ENCODE peak calls at places on chromosomes 4 and X, in five cellular contexts. W is H1, L is HEK293T, C is NT2/D1, E is HepG2. F is an unnamed sample.

GRCh38 chr4:68948985-68949384 is 2.6 kb downstream of the UGT2A3 start:
- DNase-seq in W (no peak), C (no peak), L (no peak), E (peak), F (no peak)

GRCh38 chrX:130109429-130110378 is 593 bp downstream of the ELF4 start:
- DNase-seq in W (no peak), L (no peak), E (no peak), C (no peak), F (no peak)

GRCh38 chr4:173642509-173642908 is 112.5 kb upstream of the HAND2 start:
- DNase-seq in L (no peak), E (no peak), C (no peak), W (no peak), F (no peak)

GRCh38 chr4:68883870-68884269 is 67.7 kb downstream of the UGT2A3 start:
- DNase-seq in C (no peak), E (peak), L (no peak), W (no peak), F (no peak)

GRCh38 chr4:163672751-163673150 is 178.3 kb downstream of the TMA16 start:
- DNase-seq in E (no peak), L (peak), C (no peak), W (no peak), F (no peak)

GRCh38 chr4:124713213-124713592 is 671 bp upstream of the ANKRD50 start:
- DNase-seq in W (peak), E (peak), C (peak), L (peak), F (no peak)

GRCh38 chr4:1495416-1496115 is 89.3 kb upstream of the NKX1-1 start:
- DNase-seq in C (no peak), E (no peak), W (no peak), L (no peak), F (no peak)

GRCh38 chrX:44343412-44343942 is at the start of gene EFHC2:
- DNase-seq in L (no peak), E (no peak), C (no peak), W (no peak), F (no peak)

GRCh38 chrX:118974088-118974907 is at the start of gene LONRF3:
- DNase-seq in L (no peak), E (peak), C (no peak), W (no peak), F (no peak)

GRCh38 chr4:139266208-139266582 is 13.8 kb downstream of the MGARP start:
- DNase-seq in C (no peak), E (no peak), W (no peak), L (no peak), F (no peak)

GRCh38 chrX:48800574-48801280 is 1.1 kb upstream of the HDAC6 start:
- DNase-seq in E (no peak), L (no peak), W (no peak), C (no peak), F (no peak)

GRCh38 chr4:168019019-168019651 is 73.2 kb upstream of the ANXA10 start:
- DNase-seq in L (no peak), C (no peak), E (no peak), W (no peak), F (no peak)

GRCh38 chr4:37561803-37562207 is 124.4 kb downstream of the RELL1 start:
- DNase-seq in E (peak), L (no peak), W (no peak), C (no peak), F (peak)

GRCh38 chr4:123832173-123833026 is 435.8 kb downstream of the SPRY1 start:
- DNase-seq in W (no peak), C (no peak), L (no peak), E (no peak), F (no peak)

GRCh38 chr4:1395941-1396805 is 10.1 kb downstream of the NKX1-1 start:
- DNase-seq in C (no peak), L (no peak), W (no peak), E (no peak), F (no peak)

GRCh38 chr4:8917321-8917811 is 45.7 kb upstream of the HMX1 start:
- DNase-seq in W (no peak), E (no peak), C (no peak), L (peak), F (no peak)

GRCh38 chrX:71095971-71096701 is 485 bp downstream of the FOXO4 start:
- DNase-seq in E (no peak), W (no peak), L (no peak), C (peak), F (no peak)

GRCh38 chr4:3302786-3303444 is 10.1 kb downstream of the RGS12 start:
- DNase-seq in W (no peak), C (no peak), E (no peak), L (no peak), F (no peak)

GRCh38 chrX:1222511-1223252 is 10.2 kb upstream of the CRLF2 start:
- DNase-seq in C (no peak), E (peak), W (no peak), L (no peak), F (no peak)

GRCh38 chrX:101057095-101057714 is 5.3 kb upstream of the TRMT2B start:
- DNase-seq in C (no peak), L (no peak), E (no peak), W (no peak), F (peak)

GRCh38 chrX:102517331-102517730 is 792 bp upstream of the TMSB15A start:
- DNase-seq in W (no peak), L (no peak), E (no peak), C (no peak), F (no peak)

GRCh38 chr4:80196259-80197131 is 808 bp upstream of the PRDM8 start:
- DNase-seq in E (no peak), C (no peak), L (peak), W (no peak), F (no peak)

GRCh38 chr4:94344457-94344856 is 1.8 kb upstream of the HPGDS start:
- DNase-seq in L (no peak), C (no peak), E (no peak), W (no peak), F (no peak)

GRCh38 chr4:113276448-113277158 is 227.2 kb downstream of the ANK2 start:
- DNase-seq in C (no peak), E (no peak), W (no peak), L (no peak), F (no peak)

DNA sequence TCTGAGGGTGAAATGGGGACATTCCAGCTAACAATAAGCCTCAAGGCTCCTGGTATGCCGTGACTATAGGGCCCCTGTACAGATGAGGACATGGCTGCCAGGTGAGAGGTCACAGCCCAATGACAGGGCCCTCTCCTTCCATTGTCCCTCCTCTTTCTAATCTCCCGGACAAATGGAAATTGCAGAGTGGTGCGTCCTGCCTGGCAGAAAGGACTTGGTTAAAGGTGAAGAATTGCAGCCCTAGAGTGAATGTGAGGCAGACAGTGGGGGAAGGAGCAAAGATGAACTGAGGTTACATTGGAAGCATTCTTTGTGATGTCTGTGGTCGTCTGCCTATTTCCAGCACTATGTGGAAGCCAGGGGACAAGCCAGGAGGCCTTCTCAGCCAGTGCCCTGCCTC is 6.7 kb upstream of the UCP1 start:
- DNase-seq in C (no peak), W (no peak), L (no peak), E (no peak), F (no peak)
- TF ChIP-seq SUZ12 in C (no peak), W (no peak), L (no peak), E (no peak), F (no peak)

GRCh38 chrX:132423323-132423722 is 65.5 kb downstream of the MBNL3 start:
- DNase-seq in W (no peak), C (no peak), L (no peak), E (no peak), F (no peak)

GRCh38 chrX:132426695-132427281 is 62.0 kb downstream of the MBNL3 start:
- DNase-seq in L (no peak), C (no peak), W (no peak), E (no peak), F (no peak)

GRCh38 chrX:132425744-132426318 is 63.0 kb downstream of the MBNL3 start:
- DNase-seq in W (no peak), E (peak), C (no peak), L (no peak), F (no peak)
- TF ChIP-seq SUZ12 in W (no peak), E (no peak), C (no peak), L (no peak), F (no peak)

GRCh38 chr4:96916731-96917130 is 1076.8 kb downstream of the PDHA2 start:
- DNase-seq in C (peak), W (no peak), E (no peak), L (peak), F (no peak)
- TF ChIP-seq SUZ12 in C (no peak), W (no peak), E (no peak), L (no peak), F (no peak)

DNA sequence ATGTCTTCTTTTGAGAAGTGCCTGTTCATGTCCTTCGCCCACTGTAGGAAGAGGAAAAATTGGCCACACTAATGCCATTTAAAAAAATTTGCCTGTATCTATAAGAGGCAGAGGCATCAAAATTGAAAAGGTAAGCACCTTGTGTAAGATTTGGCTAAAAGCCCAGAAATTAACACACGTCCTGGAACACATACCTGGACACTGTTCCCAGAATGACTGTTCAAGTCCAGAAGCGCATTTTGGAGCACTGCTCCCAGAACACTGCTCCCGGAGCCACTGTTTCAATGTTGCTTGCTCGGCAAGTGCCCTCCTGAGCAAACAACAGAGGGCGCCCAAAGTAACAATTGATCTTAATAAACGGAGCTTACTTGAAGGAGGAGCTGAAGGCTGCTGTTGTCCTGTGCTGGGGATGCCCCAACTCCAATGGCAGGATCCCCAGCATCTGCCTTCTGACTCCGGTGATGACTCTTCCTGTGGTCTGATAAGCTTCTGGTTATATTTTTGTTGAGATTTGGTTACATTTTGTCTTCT is 1958.6 kb downstream of the C4orf33 start:
- DNase-seq in L (no peak), C (peak), E (no peak), W (peak), F (no peak)
- TF ChIP-seq SUZ12 in L (no peak), C (no peak), E (no peak), W (no peak), F (no peak)

GRCh38 chr4:152999376-153000067 is 63.4 kb downstream of the FHDC1 start:
- DNase-seq in L (no peak), C (no peak), E (no peak), W (no peak), F (no peak)

GRCh38 chr4:152996672-152997071 is 60.5 kb downstream of the FHDC1 start:
- DNase-seq in E (no peak), L (no peak), W (no peak), C (no peak), F (no peak)

GRCh38 chr4:152997235-152997735 is 61.2 kb downstream of the FHDC1 start:
- DNase-seq in E (no peak), C (no peak), L (no peak), W (no peak), F (no peak)

GRCh38 chr4:152998861-152999260 is 62.7 kb downstream of the FHDC1 start:
- DNase-seq in L (no peak), E (no peak), C (no peak), W (no peak), F (no peak)

GRCh38 chr4:152997771-152998487 is 61.8 kb downstream of the FHDC1 start:
- DNase-seq in W (no peak), E (no peak), C (no peak), L (no peak), F (no peak)
- TF ChIP-seq SUZ12 in W (no peak), E (no peak), C (no peak), L (no peak), F (no peak)

GRCh38 chrX:154350429-154351182 is 23.8 kb downstream of the FLNA start:
- DNase-seq in E (no peak), C (no peak), W (no peak), L (no peak), F (no peak)

GRCh38 chrX:154352466-154352865 is 22.0 kb downstream of the FLNA start:
- DNase-seq in L (no peak), W (no peak), C (no peak), E (no peak), F (no peak)

GRCh38 chrX:154349979-154350378 is 24.5 kb downstream of the FLNA start:
- DNase-seq in W (no peak), L (no peak), E (no peak), C (no peak), F (no peak)

GRCh38 chrX:154352012-154352401 is 22.4 kb downstream of the FLNA start:
- DNase-seq in E (no peak), W (no peak), L (no peak), C (no peak), F (no peak)

GRCh38 chrX:154351183-154352011 is 23.0 kb downstream of the FLNA start:
- DNase-seq in C (no peak), W (no peak), E (no peak), L (no peak), F (no peak)
- TF ChIP-seq SUZ12 in C (no peak), W (no peak), E (no peak), L (no peak), F (no peak)

GRCh38 chr4:15778191-15778741 is at the start of gene CD38:
- DNase-seq in W (no peak), C (no peak), E (no peak), L (no peak), F (peak)
- TF ChIP-seq SUZ12 in W (peak), C (peak), E (no peak), L (no peak), F (no peak)

GRCh38 chr4:143046906-143047305 is 137.8 kb upstream of the USP38 start:
- DNase-seq in L (no peak), E (no peak), C (no peak), W (no peak), F (no peak)
- TF ChIP-seq SUZ12 in L (no peak), E (no peak), C (no peak), W (no peak), F (no peak)